ENCODE peak calls at places on chromosomes 16 and 17, in five cellular contexts. G is ovary; V is stimulated activated CD4-positive, alpha-beta T cell treated with anti-CD3 and anti-CD28 coated beads, Interleukin-15, amount 100 ng/mL, for 1 hour; U is kidney; M is cardiac muscle cell. K is an unnamed sample.
A peak's percentile ranks its signal among the peaks of the same experiment; 100 is the strongest.

GRCh38 chr16:76277099-76278030 is at the start of gene CNTNAP4:
- DNase-seq in U (no peak), G (no peak), V (no peak), M (no peak), K (peak; percentile 49)

GRCh38 chr17:44091200-44091997 is 20.9 kb downstream of the G6PC3 start:
- DNase-seq in M (no peak), U (no peak), V (no peak), G (no peak), K (no peak)

GRCh38 chr16:69494993-69495392 is 70.6 kb downstream of the CYB5B start:
- DNase-seq in G (no peak), M (peak; percentile 2), U (no peak), V (no peak), K (no peak)

GRCh38 chr16:73949574-73950348 is 346.9 kb upstream of the PSMD7 start:
- DNase-seq in V (no peak), M (no peak), G (no peak), U (no peak), K (no peak)

GRCh38 chr17:61177351-61177750 is 222.3 kb upstream of the TBX2 start:
- DNase-seq in G (no peak), V (no peak), U (no peak), M (no peak), K (no peak)

GRCh38 chr17:73433501-73433900 is 121.7 kb upstream of the CDC42EP4 start:
- DNase-seq in G (no peak), M (no peak), U (peak; percentile 64), V (no peak), K (no peak)

GRCh38 chr16:84751947-84752346 is 52.1 kb downstream of the USP10 start:
- DNase-seq in U (no peak), V (no peak), M (no peak), G (no peak), K (no peak)

GRCh38 chr16:11796227-11797165 is 562 bp downstream of the ZC3H7A start:
- DNase-seq in M (peak; percentile 50), G (peak; percentile 76), V (no peak), U (peak; percentile 92), K (peak; percentile 86)

GRCh38 chr17:49371178-49371834 is 9.3 kb upstream of the ZNF652 start:
- DNase-seq in U (no peak), M (no peak), V (no peak), G (no peak), K (no peak)

GRCh38 chr16:66660422-66661209 is 35.9 kb downstream of the CMTM4 start:
- DNase-seq in G (peak; percentile 66), V (no peak), U (peak; percentile 81), M (peak; percentile 89), K (peak; percentile 27)

GRCh38 chr16:81003610-81004460 is 2.9 kb downstream of the CMC2 start:
- DNase-seq in G (no peak), U (no peak), M (no peak), V (no peak), K (no peak)

GRCh38 chr16:66551362-66551761 is 1.0 kb upstream of the CKLF start:
- DNase-seq in U (no peak), V (peak; percentile 21), M (peak; percentile 27), G (no peak), K (no peak)

GRCh38 chr16:30585022-30585399 is 486 bp downstream of the ZNF785 start:
- DNase-seq in G (peak; percentile 26), U (no peak), V (no peak), M (no peak), K (no peak)

GRCh38 chr17:8629371-8630226 is 926 bp downstream of the MYH10 start:
- DNase-seq in G (peak; percentile 57), V (no peak), U (peak; percentile 88), M (peak; percentile 66), K (peak; percentile 20)

GRCh38 chr17:4535667-4536258 is 19.4 kb downstream of the MYBBP1A start:
- DNase-seq in G (no peak), M (no peak), U (peak; percentile 73), V (no peak), K (peak; percentile 44)

GRCh38 chr16:25135239-25135878 is 23.8 kb downstream of the LCMT1 start:
- DNase-seq in M (no peak), U (no peak), V (no peak), G (no peak), K (no peak)